ENCODE peak calls at places on chromosomes 16 and 17, in seven cellular contexts. One of them, this sample, is unnamed.
A peak's percentile ranks its signal among the peaks of the same experiment; 100 is the strongest.

GRCh38 chr16:280005-280421 is 378 bp upstream of the ARHGDIG start:
- DNase-seq in lower leg skin: no peak
- DNase-seq in cardiac muscle cell: peak; percentile 52
- DNase-seq in fibroblast of lung: no peak
- DNase-seq in fibroblast of the aortic adventitia: no peak
- DNase-seq in right atrium auricular region: no peak
- DNase-seq in cardiac fibroblast: no peak
- DNase-seq in this sample: no peak

GRCh38 chr16:31382485-31383161 is 10.5 kb upstream of the ITGAD start:
- DNase-seq in right atrium auricular region: peak; percentile 62
- DNase-seq in lower leg skin: no peak
- DNase-seq in cardiac muscle cell: peak; percentile 79
- DNase-seq in fibroblast of lung: peak; percentile 6
- DNase-seq in fibroblast of the aortic adventitia: peak; percentile 42
- DNase-seq in cardiac fibroblast: peak; percentile 55
- DNase-seq in this sample: peak; percentile 5

GRCh38 chr16:11107781-11108465 is 148.1 kb downstream of the SOCS1 start:
- DNase-seq in cardiac muscle cell: no peak
- DNase-seq in fibroblast of lung: peak; percentile 88
- DNase-seq in lower leg skin: no peak
- DNase-seq in fibroblast of the aortic adventitia: peak; percentile 26
- DNase-seq in right atrium auricular region: no peak
- DNase-seq in cardiac fibroblast: peak; percentile 70
- DNase-seq in this sample: no peak

GRCh38 chr17:50267074-50267841 is 7.0 kb upstream of the TMEM92 start:
- DNase-seq in right atrium auricular region: no peak
- DNase-seq in cardiac muscle cell: no peak
- DNase-seq in cardiac fibroblast: peak; percentile 34
- DNase-seq in fibroblast of lung: no peak
- DNase-seq in lower leg skin: peak; percentile 84
- DNase-seq in fibroblast of the aortic adventitia: peak; percentile 55
- DNase-seq in this sample: no peak

GRCh38 chr16:81570189-81570846 is 125.7 kb downstream of the CMIP start:
- DNase-seq in fibroblast of lung: no peak
- DNase-seq in lower leg skin: no peak
- DNase-seq in cardiac fibroblast: no peak
- DNase-seq in right atrium auricular region: no peak
- DNase-seq in fibroblast of the aortic adventitia: no peak
- DNase-seq in cardiac muscle cell: no peak
- DNase-seq in this sample: no peak

GRCh38 chr16:88681709-88682451 is 4.4 kb downstream of the SNAI3 start:
- DNase-seq in right atrium auricular region: peak; percentile 77
- DNase-seq in cardiac fibroblast: no peak
- DNase-seq in fibroblast of the aortic adventitia: no peak
- DNase-seq in fibroblast of lung: peak; percentile 28
- DNase-seq in cardiac muscle cell: no peak
- DNase-seq in lower leg skin: peak; percentile 90
- DNase-seq in this sample: no peak

GRCh38 chr16:57732011-57732410 is 3.6 kb upstream of the KATNB1 start:
- DNase-seq in fibroblast of lung: no peak
- DNase-seq in cardiac muscle cell: no peak
- DNase-seq in lower leg skin: no peak
- DNase-seq in cardiac fibroblast: peak; percentile 81
- DNase-seq in fibroblast of the aortic adventitia: peak; percentile 77
- DNase-seq in right atrium auricular region: no peak
- DNase-seq in this sample: peak; percentile 80

GRCh38 chr17:29665480-29665807 is 42.7 kb upstream of the CORO6 start:
- DNase-seq in cardiac muscle cell: no peak
- DNase-seq in fibroblast of the aortic adventitia: no peak
- DNase-seq in fibroblast of lung: no peak
- DNase-seq in lower leg skin: no peak
- DNase-seq in cardiac fibroblast: no peak
- DNase-seq in right atrium auricular region: no peak
- DNase-seq in this sample: no peak

GRCh38 chr17:3770471-3770870 is 30.5 kb downstream of the ITGAE start:
- DNase-seq in right atrium auricular region: no peak
- DNase-seq in cardiac muscle cell: no peak
- DNase-seq in fibroblast of lung: no peak
- DNase-seq in cardiac fibroblast: no peak
- DNase-seq in lower leg skin: no peak
- DNase-seq in fibroblast of the aortic adventitia: no peak
- DNase-seq in this sample: no peak

GRCh38 chr17:80786470-80786869 is 205.2 kb upstream of the CHMP6 start:
- DNase-seq in cardiac fibroblast: no peak
- DNase-seq in right atrium auricular region: no peak
- DNase-seq in cardiac muscle cell: no peak
- DNase-seq in fibroblast of the aortic adventitia: no peak
- DNase-seq in lower leg skin: no peak
- DNase-seq in fibroblast of lung: peak; percentile 8
- DNase-seq in this sample: no peak

GRCh38 chr17:10198509-10199249 is at the start of gene GAS7:
- DNase-seq in right atrium auricular region: peak; percentile 67
- DNase-seq in cardiac fibroblast: no peak
- DNase-seq in lower leg skin: peak; percentile 94
- DNase-seq in fibroblast of the aortic adventitia: no peak
- DNase-seq in fibroblast of lung: peak; percentile 8
- DNase-seq in cardiac muscle cell: peak; percentile 87
- DNase-seq in this sample: no peak

GRCh38 chr17:48517478-48517877 is 13.3 kb downstream of the HOXB1 start:
- DNase-seq in fibroblast of the aortic adventitia: no peak
- DNase-seq in lower leg skin: no peak
- DNase-seq in cardiac muscle cell: no peak
- DNase-seq in right atrium auricular region: no peak
- DNase-seq in fibroblast of lung: no peak
- DNase-seq in cardiac fibroblast: no peak
- DNase-seq in this sample: no peak

GRCh38 chr17:14474591-14474990 is 173.7 kb downstream of the HS3ST3B1 start:
- DNase-seq in cardiac fibroblast: no peak
- DNase-seq in cardiac muscle cell: no peak
- DNase-seq in lower leg skin: no peak
- DNase-seq in fibroblast of the aortic adventitia: no peak
- DNase-seq in right atrium auricular region: no peak
- DNase-seq in fibroblast of lung: no peak
- DNase-seq in this sample: no peak

GRCh38 chr17:81514735-81515529 is 2.3 kb upstream of the ACTG1 start:
- DNase-seq in fibroblast of lung: peak; percentile 86
- DNase-seq in cardiac fibroblast: peak; percentile 86
- DNase-seq in right atrium auricular region: peak; percentile 82
- DNase-seq in fibroblast of the aortic adventitia: peak; percentile 74
- DNase-seq in cardiac muscle cell: peak; percentile 94
- DNase-seq in lower leg skin: peak; percentile 96
- DNase-seq in this sample: no peak

GRCh38 chr17:27477971-27478684 is 21.9 kb downstream of the KSR1 start:
- DNase-seq in fibroblast of lung: no peak
- DNase-seq in cardiac fibroblast: no peak
- DNase-seq in fibroblast of the aortic adventitia: no peak
- DNase-seq in cardiac muscle cell: no peak
- DNase-seq in right atrium auricular region: no peak
- DNase-seq in lower leg skin: no peak
- DNase-seq in this sample: no peak

GRCh38 chr16:55641430-55642056 is 14.2 kb upstream of the SLC6A2 start:
- DNase-seq in right atrium auricular region: no peak
- DNase-seq in fibroblast of lung: peak; percentile 14
- DNase-seq in cardiac muscle cell: no peak
- DNase-seq in lower leg skin: no peak
- DNase-seq in cardiac fibroblast: no peak
- DNase-seq in fibroblast of the aortic adventitia: no peak
- DNase-seq in this sample: no peak

GRCh38 chr17:27989046-27989445 is 53.4 kb upstream of the NLK start:
- DNase-seq in right atrium auricular region: no peak
- DNase-seq in fibroblast of lung: peak; percentile 50
- DNase-seq in fibroblast of the aortic adventitia: no peak
- DNase-seq in lower leg skin: no peak
- DNase-seq in cardiac muscle cell: no peak
- DNase-seq in cardiac fibroblast: peak; percentile 75
- DNase-seq in this sample: no peak

GRCh38 chr17:46984341-46984740 is 5.3 kb upstream of the RPRML start:
- DNase-seq in cardiac muscle cell: no peak
- DNase-seq in fibroblast of the aortic adventitia: no peak
- DNase-seq in cardiac fibroblast: no peak
- DNase-seq in fibroblast of lung: no peak
- DNase-seq in right atrium auricular region: no peak
- DNase-seq in lower leg skin: no peak
- DNase-seq in this sample: no peak

GRCh38 chr17:44587339-44587738 is 30.1 kb downstream of the FZD2 start:
- DNase-seq in fibroblast of the aortic adventitia: peak; percentile 96
- DNase-seq in right atrium auricular region: peak; percentile 88
- DNase-seq in cardiac fibroblast: peak; percentile 92
- DNase-seq in cardiac muscle cell: peak; percentile 85
- DNase-seq in lower leg skin: no peak
- DNase-seq in fibroblast of lung: peak; percentile 99
- DNase-seq in this sample: peak; percentile 75

GRCh38 chr16:80744856-80745255 is 59.5 kb downstream of the CDYL2 start:
- DNase-seq in cardiac fibroblast: no peak
- DNase-seq in cardiac muscle cell: no peak
- DNase-seq in fibroblast of the aortic adventitia: no peak
- DNase-seq in fibroblast of lung: no peak
- DNase-seq in right atrium auricular region: no peak
- DNase-seq in lower leg skin: no peak
- DNase-seq in this sample: no peak

GRCh38 chr16:84295203-84295850 is 649 bp downstream of the WFDC1 start:
- DNase-seq in lower leg skin: no peak
- DNase-seq in fibroblast of the aortic adventitia: no peak
- DNase-seq in cardiac fibroblast: no peak
- DNase-seq in cardiac muscle cell: no peak
- DNase-seq in right atrium auricular region: no peak
- DNase-seq in fibroblast of lung: no peak
- DNase-seq in this sample: no peak
- H3K4me3 ChIP-seq in lower leg skin: no peak overlapping the region
- H3K4me3 ChIP-seq in fibroblast of the aortic adventitia: peak overlapping the region; percentile 13
- H3K4me3 ChIP-seq in cardiac fibroblast: no peak overlapping the region
- H3K4me3 ChIP-seq in cardiac muscle cell: no peak overlapping the region
- H3K4me3 ChIP-seq in right atrium auricular region: peak overlapping the region; percentile 16
- H3K4me3 ChIP-seq in fibroblast of lung: peak overlapping the region; percentile 51
- H3K4me3 ChIP-seq in this sample: peak overlapping the region; percentile 18

DNA sequence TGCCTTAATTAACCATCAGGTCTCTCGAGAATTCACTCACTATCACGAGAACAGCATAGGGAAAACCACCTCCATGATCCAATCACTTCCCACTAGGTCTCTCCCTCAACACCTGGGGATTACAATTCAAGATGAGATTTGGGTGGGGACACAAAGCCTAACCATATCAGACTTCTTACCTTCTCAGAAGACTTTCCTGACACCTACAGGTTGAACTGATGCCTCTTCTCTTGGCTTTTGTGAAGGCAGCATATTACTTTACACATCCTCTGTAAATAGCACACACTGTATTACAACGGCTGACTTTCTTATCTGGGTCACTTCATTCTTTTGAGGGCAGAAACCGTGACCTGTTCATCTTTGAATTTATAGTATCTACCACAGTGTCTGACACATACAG is 23.6 kb downstream of the BMERB1 start:
- DNase-seq in cardiac fibroblast: no peak
- DNase-seq in fibroblast of the aortic adventitia: no peak
- DNase-seq in cardiac muscle cell: no peak
- DNase-seq in lower leg skin: no peak
- DNase-seq in right atrium auricular region: peak; percentile 4
- DNase-seq in fibroblast of lung: no peak
- DNase-seq in this sample: no peak
- TF ChIP-seq CTCF in cardiac fibroblast: no peak
- TF ChIP-seq CTCF in fibroblast of the aortic adventitia: no peak
- TF ChIP-seq CTCF in cardiac muscle cell: no peak
- TF ChIP-seq CTCF in lower leg skin: no peak
- TF ChIP-seq CTCF in right atrium auricular region: no peak
- TF ChIP-seq CTCF in fibroblast of lung: no peak
- TF ChIP-seq CTCF in this sample: no peak

GRCh38 chr16:16075463-16076399 is 126.3 kb downstream of the ABCC1 start:
- DNase-seq in cardiac fibroblast: no peak
- DNase-seq in lower leg skin: peak; percentile 90
- DNase-seq in fibroblast of lung: peak; percentile 41
- DNase-seq in cardiac muscle cell: no peak
- DNase-seq in fibroblast of the aortic adventitia: no peak
- DNase-seq in right atrium auricular region: peak; percentile 70
- DNase-seq in this sample: no peak

GRCh38 chr16:16071631-16072244 is 122.3 kb downstream of the ABCC1 start:
- DNase-seq in fibroblast of the aortic adventitia: peak; percentile 55
- DNase-seq in lower leg skin: no peak
- DNase-seq in cardiac fibroblast: no peak
- DNase-seq in right atrium auricular region: no peak
- DNase-seq in cardiac muscle cell: peak; percentile 42
- DNase-seq in fibroblast of lung: peak; percentile 84
- DNase-seq in this sample: no peak

GRCh38 chr16:16076400-16076901 is 127.0 kb downstream of the ABCC1 start:
- DNase-seq in right atrium auricular region: no peak
- DNase-seq in cardiac fibroblast: no peak
- DNase-seq in lower leg skin: no peak
- DNase-seq in fibroblast of the aortic adventitia: no peak
- DNase-seq in cardiac muscle cell: no peak
- DNase-seq in fibroblast of lung: no peak
- DNase-seq in this sample: no peak

DNA sequence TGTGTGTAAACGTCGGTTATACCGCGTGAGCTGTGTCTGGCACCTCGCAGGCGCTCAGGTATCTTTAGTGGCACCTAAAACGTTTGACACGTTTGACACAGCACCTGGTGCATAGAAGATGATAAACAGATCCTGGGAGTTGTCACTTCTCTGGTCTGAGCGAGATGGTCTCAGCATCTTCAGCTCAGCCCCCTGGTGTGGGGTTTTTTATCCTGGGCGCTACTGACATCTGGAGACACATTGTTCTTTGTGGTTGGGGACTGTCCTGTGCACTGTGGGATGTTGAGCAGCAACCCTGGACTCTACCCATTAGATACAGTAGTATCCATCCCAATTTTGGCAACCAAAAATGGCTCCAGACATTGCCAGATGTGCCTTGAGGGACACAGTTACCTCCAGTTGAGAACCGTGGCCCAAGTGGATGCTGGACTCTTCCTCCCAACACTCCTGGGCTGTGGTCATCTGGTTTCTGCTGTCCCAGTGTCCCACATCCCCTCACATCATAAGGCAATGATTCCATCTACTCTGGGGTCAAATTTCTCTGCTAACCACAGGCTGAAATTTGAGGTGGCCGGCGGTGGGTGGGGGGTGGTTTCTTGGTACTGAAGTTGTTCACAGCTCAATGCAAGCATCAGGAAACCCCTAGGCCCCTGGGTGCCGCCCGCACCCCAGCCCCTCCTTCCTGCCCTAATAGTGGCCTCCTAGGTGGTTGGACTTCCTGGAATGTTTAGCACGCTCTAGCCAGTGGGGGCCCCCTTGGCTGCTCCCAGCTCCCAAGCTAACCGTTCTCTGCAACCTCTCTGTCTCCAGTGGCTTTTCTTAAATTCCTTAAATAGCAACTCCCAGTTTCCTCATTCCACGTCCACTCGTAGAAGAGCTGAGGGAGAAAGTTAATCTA is 124.7 kb downstream of the ABCC1 start:
- DNase-seq in fibroblast of lung: peak; percentile 97
- DNase-seq in right atrium auricular region: no peak
- DNase-seq in cardiac muscle cell: peak; percentile 90
- DNase-seq in cardiac fibroblast: peak; percentile 69
- DNase-seq in lower leg skin: no peak
- DNase-seq in fibroblast of the aortic adventitia: peak; percentile 74
- DNase-seq in this sample: peak; percentile 76
- H3K4me3 ChIP-seq in fibroblast of lung: no peak overlapping the region
- H3K4me3 ChIP-seq in right atrium auricular region: no peak overlapping the region
- H3K4me3 ChIP-seq in cardiac muscle cell: no peak overlapping the region
- H3K4me3 ChIP-seq in cardiac fibroblast: no peak overlapping the region
- H3K4me3 ChIP-seq in lower leg skin: no peak overlapping the region
- H3K4me3 ChIP-seq in fibroblast of the aortic adventitia: no peak overlapping the region
- H3K4me3 ChIP-seq in this sample: no peak overlapping the region

GRCh38 chr17:67801626-67802175 is 23.6 kb upstream of the BPTF start:
- DNase-seq in fibroblast of lung: no peak
- DNase-seq in cardiac fibroblast: no peak
- DNase-seq in lower leg skin: no peak
- DNase-seq in cardiac muscle cell: no peak
- DNase-seq in fibroblast of the aortic adventitia: no peak
- DNase-seq in right atrium auricular region: no peak
- DNase-seq in this sample: no peak
- TF ChIP-seq CTCF in fibroblast of lung: no peak
- TF ChIP-seq CTCF in cardiac fibroblast: peak; percentile 8
- TF ChIP-seq CTCF in lower leg skin: no peak
- TF ChIP-seq CTCF in cardiac muscle cell: no peak
- TF ChIP-seq CTCF in fibroblast of the aortic adventitia: no peak
- TF ChIP-seq CTCF in right atrium auricular region: no peak
- TF ChIP-seq CTCF in this sample: peak; percentile 19